ENCODE peak calls at places on chromosomes 12 and 14, in seven cellular contexts. One of them, this sample, is unnamed.

GRCh38 chr14:67815573-67816235 is 686 bp downstream of the ZFYVE26 start:
- DNase-seq in HS-27A: no peak
- DNase-seq in amniotic stem cell: no peak
- DNase-seq in cardiac muscle cell: peak
- DNase-seq in substantia nigra: no peak
- DNase-seq in A172: peak
- DNase-seq in upper lobe of left lung: no peak
- DNase-seq in this sample: no peak

GRCh38 chr14:96987771-96988170 is 190.6 kb downstream of the VRK1 start:
- DNase-seq in HS-27A: no peak
- DNase-seq in amniotic stem cell: no peak
- DNase-seq in cardiac muscle cell: no peak
- DNase-seq in substantia nigra: no peak
- DNase-seq in A172: no peak
- DNase-seq in upper lobe of left lung: no peak
- DNase-seq in this sample: no peak

GRCh38 chr12:65673732-65674131 is 150.6 kb upstream of the HMGA2 start:
- DNase-seq in HS-27A: no peak
- DNase-seq in amniotic stem cell: no peak
- DNase-seq in cardiac muscle cell: peak
- DNase-seq in substantia nigra: no peak
- DNase-seq in A172: no peak
- DNase-seq in upper lobe of left lung: no peak
- DNase-seq in this sample: no peak

GRCh38 chr12:88944403-88944802 is 364.1 kb upstream of the KITLG start:
- DNase-seq in HS-27A: no peak
- DNase-seq in amniotic stem cell: no peak
- DNase-seq in cardiac muscle cell: peak
- DNase-seq in substantia nigra: no peak
- DNase-seq in A172: peak
- DNase-seq in upper lobe of left lung: no peak
- DNase-seq in this sample: no peak

GRCh38 chr12:100384549-100384916 is 27.7 kb downstream of the SLC17A8 start:
- DNase-seq in HS-27A: no peak
- DNase-seq in amniotic stem cell: no peak
- DNase-seq in cardiac muscle cell: no peak
- DNase-seq in substantia nigra: no peak
- DNase-seq in A172: no peak
- DNase-seq in upper lobe of left lung: no peak
- DNase-seq in this sample: no peak

GRCh38 chr12:131965073-131965472 is 15.3 kb downstream of the EP400 start:
- DNase-seq in HS-27A: no peak
- DNase-seq in amniotic stem cell: no peak
- DNase-seq in cardiac muscle cell: no peak
- DNase-seq in substantia nigra: no peak
- DNase-seq in A172: peak
- DNase-seq in upper lobe of left lung: no peak
- DNase-seq in this sample: no peak

GRCh38 chr14:105150368-105151111 is 18.0 kb downstream of the JAG2 start:
- DNase-seq in HS-27A: no peak
- DNase-seq in amniotic stem cell: no peak
- DNase-seq in cardiac muscle cell: no peak
- DNase-seq in substantia nigra: no peak
- DNase-seq in A172: no peak
- DNase-seq in upper lobe of left lung: peak
- DNase-seq in this sample: no peak

GRCh38 chr12:64752833-64753238 is 6.4 kb downstream of the GNS start:
- DNase-seq in HS-27A: no peak
- DNase-seq in amniotic stem cell: no peak
- DNase-seq in cardiac muscle cell: peak
- DNase-seq in substantia nigra: no peak
- DNase-seq in A172: peak
- DNase-seq in upper lobe of left lung: no peak
- DNase-seq in this sample: no peak

GRCh38 chr14:91027556-91027955 is 32.9 kb downstream of the RPS6KA5 start:
- DNase-seq in HS-27A: no peak
- DNase-seq in amniotic stem cell: no peak
- DNase-seq in cardiac muscle cell: no peak
- DNase-seq in substantia nigra: no peak
- DNase-seq in A172: no peak
- DNase-seq in upper lobe of left lung: no peak
- DNase-seq in this sample: no peak

GRCh38 chr12:51009038-51009437 is 17.1 kb downstream of the SLC11A2 start:
- DNase-seq in HS-27A: no peak
- DNase-seq in amniotic stem cell: no peak
- DNase-seq in cardiac muscle cell: peak
- DNase-seq in substantia nigra: peak
- DNase-seq in A172: peak
- DNase-seq in upper lobe of left lung: no peak
- DNase-seq in this sample: peak

GRCh38 chr12:95195122-95195521 is 22.1 kb downstream of the FGD6 start:
- DNase-seq in HS-27A: no peak
- DNase-seq in amniotic stem cell: no peak
- DNase-seq in cardiac muscle cell: no peak
- DNase-seq in substantia nigra: no peak
- DNase-seq in A172: no peak
- DNase-seq in upper lobe of left lung: no peak
- DNase-seq in this sample: no peak

GRCh38 chr14:103279129-103280025 is 54.7 kb upstream of the EIF5 start:
- DNase-seq in HS-27A: no peak
- DNase-seq in amniotic stem cell: no peak
- DNase-seq in cardiac muscle cell: no peak
- DNase-seq in substantia nigra: no peak
- DNase-seq in A172: no peak
- DNase-seq in upper lobe of left lung: peak
- DNase-seq in this sample: no peak

GRCh38 chr14:82488473-82488872 is 954.8 kb upstream of the SEL1L start:
- DNase-seq in HS-27A: no peak
- DNase-seq in amniotic stem cell: no peak
- DNase-seq in cardiac muscle cell: no peak
- DNase-seq in substantia nigra: no peak
- DNase-seq in A172: no peak
- DNase-seq in upper lobe of left lung: no peak
- DNase-seq in this sample: no peak